ENCODE peak calls at places on chromosomes 12 and 14, in four cellular contexts. One of them, this sample, is unnamed.

GRCh38 chr14:23351681-23352505 is 794 bp downstream of the SLC22A17 start:
- DNase-seq in neural progenitor cell: peak; percentile 74
- DNase-seq in right lobe of liver: no peak
- DNase-seq in NT2/D1: no peak
- DNase-seq in this sample: no peak

GRCh38 chr12:128737292-128737966 is 86.3 kb downstream of the SLC15A4 start:
- DNase-seq in neural progenitor cell: no peak
- DNase-seq in right lobe of liver: no peak
- DNase-seq in NT2/D1: no peak
- DNase-seq in this sample: no peak

GRCh38 chr12:69392146-69392928 is 32.8 kb downstream of the YEATS4 start:
- DNase-seq in NT2/D1: no peak
- DNase-seq in neural progenitor cell: no peak
- DNase-seq in right lobe of liver: no peak
- DNase-seq in this sample: no peak

GRCh38 chr12:63151061-63151897 is at the start of gene AVPR1A:
- DNase-seq in NT2/D1: peak; percentile 18
- DNase-seq in right lobe of liver: no peak
- DNase-seq in neural progenitor cell: peak; percentile 61
- DNase-seq in this sample: peak; percentile 29

GRCh38 chr12:1916396-1917171 is 1.9 kb downstream of the CACNA2D4 start:
- DNase-seq in neural progenitor cell: no peak
- DNase-seq in NT2/D1: no peak
- DNase-seq in right lobe of liver: peak; percentile 10
- DNase-seq in this sample: peak; percentile 80

GRCh38 chr14:64502476-64503183 is 1.0 kb downstream of the ZBTB25 start:
- DNase-seq in NT2/D1: no peak
- DNase-seq in neural progenitor cell: peak; percentile 44
- DNase-seq in right lobe of liver: no peak
- DNase-seq in this sample: no peak

GRCh38 chr12:14946162-14946561 is 7.8 kb upstream of the ERP27 start:
- DNase-seq in right lobe of liver: no peak
- DNase-seq in neural progenitor cell: no peak
- DNase-seq in NT2/D1: no peak
- DNase-seq in this sample: no peak

GRCh38 chr14:96622926-96623325 is 120.7 kb downstream of the PAPOLA start:
- DNase-seq in neural progenitor cell: no peak
- DNase-seq in NT2/D1: no peak
- DNase-seq in right lobe of liver: no peak
- DNase-seq in this sample: no peak

GRCh38 chr12:48980953-48981756 is 3.0 kb downstream of the WNT1 start:
- DNase-seq in NT2/D1: no peak
- DNase-seq in neural progenitor cell: peak; percentile 69
- DNase-seq in right lobe of liver: peak; percentile 37
- DNase-seq in this sample: no peak

GRCh38 chr12:38370311-38370710 is 53.7 kb downstream of the ALG10B start:
- DNase-seq in neural progenitor cell: no peak
- DNase-seq in NT2/D1: no peak
- DNase-seq in right lobe of liver: no peak
- DNase-seq in this sample: no peak

GRCh38 chr12:28869197-28869596 is 279.9 kb upstream of the FAR2 start:
- DNase-seq in NT2/D1: no peak
- DNase-seq in right lobe of liver: no peak
- DNase-seq in neural progenitor cell: no peak
- DNase-seq in this sample: no peak

GRCh38 chr12:82691513-82691912 is 4.8 kb downstream of the TMTC2 start:
- DNase-seq in neural progenitor cell: no peak
- DNase-seq in NT2/D1: no peak
- DNase-seq in right lobe of liver: no peak
- DNase-seq in this sample: no peak

GRCh38 chr12:56629459-56630179 is 507 bp downstream of the BAZ2A start:
- DNase-seq in right lobe of liver: peak; percentile 53
- DNase-seq in neural progenitor cell: peak; percentile 34
- DNase-seq in NT2/D1: no peak
- DNase-seq in this sample: peak; percentile 34

GRCh38 chr14:91173867-91174266 is 60.0 kb downstream of the DGLUCY start:
- DNase-seq in neural progenitor cell: peak; percentile 54
- DNase-seq in right lobe of liver: no peak
- DNase-seq in NT2/D1: no peak
- DNase-seq in this sample: no peak

GRCh38 chr12:89309815-89310214 is 42.5 kb downstream of the DUSP6 start:
- DNase-seq in neural progenitor cell: no peak
- DNase-seq in right lobe of liver: no peak
- DNase-seq in NT2/D1: no peak
- DNase-seq in this sample: no peak

GRCh38 chr12:108831309-108831991 is 25.9 kb downstream of the SSH1 start:
- DNase-seq in right lobe of liver: no peak
- DNase-seq in neural progenitor cell: no peak
- DNase-seq in NT2/D1: no peak
- DNase-seq in this sample: no peak

GRCh38 chr12:107832441-107832840 is 57.9 kb downstream of the ASCL4 start:
- DNase-seq in NT2/D1: no peak
- DNase-seq in neural progenitor cell: no peak
- DNase-seq in right lobe of liver: no peak
- DNase-seq in this sample: no peak

GRCh38 chr12:130973906-130974305 is 20.2 kb downstream of the ADGRD1 start:
- DNase-seq in neural progenitor cell: no peak
- DNase-seq in NT2/D1: no peak
- DNase-seq in right lobe of liver: no peak
- DNase-seq in this sample: no peak

GRCh38 chr12:130205531-130205930 is 43.3 kb downstream of the FZD10 start:
- DNase-seq in right lobe of liver: no peak
- DNase-seq in NT2/D1: no peak
- DNase-seq in neural progenitor cell: no peak
- DNase-seq in this sample: no peak

GRCh38 chr14:100739306-100739705 is 12.6 kb downstream of the DLK1 start:
- DNase-seq in neural progenitor cell: no peak
- DNase-seq in right lobe of liver: no peak
- DNase-seq in NT2/D1: no peak
- DNase-seq in this sample: no peak

GRCh38 chr12:76441016-76441415 is 92.8 kb upstream of the BBS10 start:
- DNase-seq in right lobe of liver: no peak
- DNase-seq in NT2/D1: no peak
- DNase-seq in neural progenitor cell: no peak
- DNase-seq in this sample: no peak

GRCh38 chr12:3168775-3169221 is 91.6 kb downstream of the TSPAN9 start:
- DNase-seq in NT2/D1: no peak
- DNase-seq in right lobe of liver: no peak
- DNase-seq in neural progenitor cell: no peak
- DNase-seq in this sample: no peak

GRCh38 chr14:67683821-67684220 is 9.4 kb upstream of the VTI1B start:
- DNase-seq in NT2/D1: no peak
- DNase-seq in neural progenitor cell: no peak
- DNase-seq in right lobe of liver: no peak
- DNase-seq in this sample: no peak

GRCh38 chr14:38948171-38948570 is 154.9 kb downstream of the SEC23A start:
- DNase-seq in right lobe of liver: no peak
- DNase-seq in NT2/D1: no peak
- DNase-seq in neural progenitor cell: no peak
- DNase-seq in this sample: no peak

GRCh38 chr12:132160016-132160415 is 15.8 kb downstream of the NOC4L start:
- DNase-seq in right lobe of liver: peak; percentile 13
- DNase-seq in NT2/D1: no peak
- DNase-seq in neural progenitor cell: no peak
- DNase-seq in this sample: peak; percentile 9

GRCh38 chr12:12018454-12018853 is 52.3 kb upstream of the BCL2L14 start:
- DNase-seq in right lobe of liver: no peak
- DNase-seq in neural progenitor cell: no peak
- DNase-seq in NT2/D1: no peak
- DNase-seq in this sample: no peak

GRCh38 chr14:95274874-95275273 is 44.8 kb downstream of the CLMN start:
- DNase-seq in right lobe of liver: no peak
- DNase-seq in neural progenitor cell: no peak
- DNase-seq in NT2/D1: no peak
- DNase-seq in this sample: no peak

GRCh38 chr12:115583591-115583990 is 693.9 kb downstream of the MED13L start:
- DNase-seq in NT2/D1: no peak
- DNase-seq in right lobe of liver: no peak
- DNase-seq in neural progenitor cell: no peak
- DNase-seq in this sample: no peak

GRCh38 chr14:97625512-97625911 is 828.3 kb downstream of the VRK1 start:
- DNase-seq in NT2/D1: no peak
- DNase-seq in neural progenitor cell: no peak
- DNase-seq in right lobe of liver: no peak
- DNase-seq in this sample: no peak

GRCh38 chr14:93195316-93195999 is 10.3 kb downstream of the LYSET start:
- DNase-seq in neural progenitor cell: no peak
- DNase-seq in right lobe of liver: no peak
- DNase-seq in NT2/D1: no peak
- DNase-seq in this sample: no peak

GRCh38 chr14:93201155-93201704 is 5.6 kb downstream of the GON7 start:
- DNase-seq in NT2/D1: no peak
- DNase-seq in neural progenitor cell: no peak
- DNase-seq in right lobe of liver: no peak
- DNase-seq in this sample: no peak

GRCh38 chr14:93200553-93200952 is 6.3 kb downstream of the GON7 start:
- DNase-seq in right lobe of liver: peak; percentile 42
- DNase-seq in NT2/D1: no peak
- DNase-seq in neural progenitor cell: no peak
- DNase-seq in this sample: no peak

GRCh38 chr14:93199031-93199430 is 7.8 kb downstream of the GON7 start:
- DNase-seq in NT2/D1: no peak
- DNase-seq in neural progenitor cell: no peak
- DNase-seq in right lobe of liver: no peak
- DNase-seq in this sample: no peak
- H3K27me3 ChIP-seq in NT2/D1: no peaks in the 10 kb centered on the region
- H3K27me3 ChIP-seq in neural progenitor cell: no peaks in the 10 kb centered on the region
- H3K27me3 ChIP-seq in right lobe of liver: no peaks in the 10 kb centered on the region
- H3K27me3 ChIP-seq in this sample: no peaks in the 10 kb centered on the region

DNA sequence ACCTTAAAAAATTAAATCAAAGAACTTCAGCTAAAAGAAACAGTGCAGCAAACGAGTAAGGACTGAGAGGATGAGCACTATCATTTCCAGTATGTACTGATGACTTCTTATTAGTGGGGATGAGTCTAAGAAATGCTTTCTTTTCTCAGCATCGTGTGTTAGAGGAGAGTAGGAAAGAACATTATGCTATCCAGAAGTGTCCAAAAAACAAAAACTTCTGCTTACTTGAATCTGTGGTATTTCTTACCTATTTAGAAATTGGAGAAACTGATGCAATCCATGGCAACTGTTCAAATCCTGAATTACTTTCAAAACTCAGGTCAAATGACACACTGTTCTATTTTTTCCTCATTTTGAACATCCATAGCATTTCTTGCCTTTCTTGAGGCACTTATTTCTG is 23.7 kb downstream of the ABCD2 start:
- DNase-seq in NT2/D1: no peak
- DNase-seq in neural progenitor cell: no peak
- DNase-seq in right lobe of liver: no peak
- DNase-seq in this sample: no peak
- H3K27me3 ChIP-seq in NT2/D1: no peaks in the 10 kb centered on the region
- H3K27me3 ChIP-seq in neural progenitor cell: no peaks in the 10 kb centered on the region
- H3K27me3 ChIP-seq in right lobe of liver: no peaks in the 10 kb centered on the region
- H3K27me3 ChIP-seq in this sample: no peaks in the 10 kb centered on the region

GRCh38 chr14:104113631-104114420 is 24.6 kb upstream of the KIF26A start:
- DNase-seq in right lobe of liver: peak; percentile 20
- DNase-seq in NT2/D1: no peak
- DNase-seq in neural progenitor cell: no peak
- DNase-seq in this sample: peak; percentile 8
- H3K27me3 ChIP-seq in right lobe of liver: no peaks in the 10 kb centered on the region
- H3K27me3 ChIP-seq in NT2/D1: peaks cover 41% of the 10 kb centered on the region
- H3K27me3 ChIP-seq in neural progenitor cell: peaks cover 48% of the 10 kb centered on the region
- H3K27me3 ChIP-seq in this sample: peaks cover 66% of the 10 kb centered on the region

GRCh38 chr12:22969521-22969920 is 344.6 kb downstream of the ETNK1 start:
- DNase-seq in neural progenitor cell: no peak
- DNase-seq in NT2/D1: no peak
- DNase-seq in right lobe of liver: no peak
- DNase-seq in this sample: no peak
- H3K27me3 ChIP-seq in neural progenitor cell: no peaks in the 10 kb centered on the region
- H3K27me3 ChIP-seq in NT2/D1: no peaks in the 10 kb centered on the region
- H3K27me3 ChIP-seq in right lobe of liver: no peaks in the 10 kb centered on the region
- H3K27me3 ChIP-seq in this sample: no peaks in the 10 kb centered on the region

GRCh38 chr14:62081012-62081612 is 318.9 kb downstream of the SNAPC1 start:
- DNase-seq in neural progenitor cell: no peak
- DNase-seq in NT2/D1: no peak
- DNase-seq in right lobe of liver: no peak
- DNase-seq in this sample: no peak
- H3K27me3 ChIP-seq in neural progenitor cell: no peaks in the 10 kb centered on the region
- H3K27me3 ChIP-seq in NT2/D1: no peaks in the 10 kb centered on the region
- H3K27me3 ChIP-seq in right lobe of liver: no peaks in the 10 kb centered on the region
- H3K27me3 ChIP-seq in this sample: no peaks in the 10 kb centered on the region

DNA sequence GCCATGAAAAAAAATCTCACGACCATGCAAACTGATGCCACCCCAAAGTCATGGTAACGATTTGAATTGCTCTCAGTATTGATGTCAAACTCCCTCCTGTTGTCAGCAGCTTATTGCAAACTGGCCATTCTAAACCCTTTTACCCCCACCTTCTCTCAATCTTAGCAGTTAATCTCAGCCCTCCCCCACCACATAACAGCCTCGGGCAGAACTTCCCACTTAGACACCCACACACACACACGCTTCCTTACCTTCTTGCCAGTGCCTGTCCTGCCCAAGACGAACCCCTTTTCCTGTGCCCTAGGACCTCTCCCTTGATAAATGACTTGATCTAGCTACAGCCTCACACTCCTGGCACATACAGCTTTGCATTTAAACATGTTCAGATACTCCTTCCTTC is 56.6 kb downstream of the GPATCH2L start:
- DNase-seq in neural progenitor cell: no peak
- DNase-seq in right lobe of liver: no peak
- DNase-seq in NT2/D1: peak; percentile 15
- DNase-seq in this sample: no peak
- H3K27me3 ChIP-seq in neural progenitor cell: no peaks in the 10 kb centered on the region
- H3K27me3 ChIP-seq in right lobe of liver: no peaks in the 10 kb centered on the region
- H3K27me3 ChIP-seq in NT2/D1: no peaks in the 10 kb centered on the region
- H3K27me3 ChIP-seq in this sample: no peaks in the 10 kb centered on the region

GRCh38 chr12:53998900-53999236 is 1.1 kb upstream of the HOXC9 start:
- DNase-seq in right lobe of liver: no peak
- DNase-seq in NT2/D1: no peak
- DNase-seq in neural progenitor cell: no peak
- DNase-seq in this sample: no peak

GRCh38 chr12:54000105-54000773 is at the start of gene HOXC9:
- DNase-seq in right lobe of liver: no peak
- DNase-seq in NT2/D1: no peak
- DNase-seq in neural progenitor cell: no peak
- DNase-seq in this sample: no peak

GRCh38 chr12:53998174-53998899 is 1.6 kb upstream of the HOXC9 start:
- DNase-seq in right lobe of liver: no peak
- DNase-seq in NT2/D1: no peak
- DNase-seq in neural progenitor cell: no peak
- DNase-seq in this sample: no peak

GRCh38 chr12:54000774-54001114 is 783 bp downstream of the HOXC9 start:
- DNase-seq in NT2/D1: no peak
- DNase-seq in right lobe of liver: no peak
- DNase-seq in neural progenitor cell: no peak
- DNase-seq in this sample: no peak

GRCh38 chr12:53999596-54000104 is 311 bp upstream of the HOXC9 start:
- DNase-seq in NT2/D1: no peak
- DNase-seq in neural progenitor cell: no peak
- DNase-seq in right lobe of liver: no peak
- DNase-seq in this sample: no peak
- H3K27me3 ChIP-seq in NT2/D1: peaks cover 100% of the 10 kb centered on the region
- H3K27me3 ChIP-seq in neural progenitor cell: peaks cover 100% of the 10 kb centered on the region
- H3K27me3 ChIP-seq in right lobe of liver: peaks cover 6% of the 10 kb centered on the region
- H3K27me3 ChIP-seq in this sample: peaks cover 100% of the 10 kb centered on the region